ENCODE peak calls at places on chromosomes 1 and 21, in seven cellular contexts. Q is spleen, O is esophagus squamous epithelium, A is BE2C, J is heart right ventricle, S is neuronal stem cell, C is heart left ventricle. T is an unnamed sample. For H3K4me1, the result is how much of the 10 kb centered on the place peaks cover.

GRCh38 chr1:40986929-40987328 is 7.4 kb downstream of the CTPS1 start:
- DNase-seq in J (no peak), Q (no peak), C (no peak), S (no peak), A (no peak), O (no peak), T (no peak)

GRCh38 chr1:202589190-202589680 is 121.0 kb downstream of the SYT2 start:
- DNase-seq in A (peak), C (peak), S (no peak), J (peak), Q (no peak), O (no peak), T (peak)

GRCh38 chr1:61743716-61744620 is 1.7 kb downstream of the PATJ start:
- DNase-seq in S (no peak), O (no peak), C (no peak), A (no peak), J (no peak), Q (no peak), T (no peak)

GRCh38 chr1:161115132-161115711 is 2.6 kb downstream of the PFDN2 start:
- DNase-seq in J (no peak), O (no peak), A (no peak), C (no peak), S (no peak), Q (no peak), T (peak)

GRCh38 chr1:44613932-44614331 is 60.3 kb downstream of the TMEM53 start:
- DNase-seq in O (no peak), S (no peak), Q (no peak), C (no peak), A (no peak), J (no peak), T (no peak)

GRCh38 chr1:151368000-151368744 is 4.3 kb downstream of the SELENBP1 start:
- DNase-seq in A (no peak), O (no peak), Q (peak), C (peak), J (peak), S (no peak), T (no peak)

GRCh38 chr1:184595609-184596008 is 159.0 kb downstream of the EDEM3 start:
- DNase-seq in Q (no peak), O (no peak), J (no peak), A (no peak), S (no peak), C (no peak), T (peak)

GRCh38 chr1:194289569-194290266 is 1103.3 kb upstream of the B3GALT2 start:
- DNase-seq in S (no peak), O (no peak), C (no peak), J (no peak), A (no peak), Q (no peak), T (no peak)

GRCh38 chr1:29343908-29344307 is 107.6 kb downstream of the PTPRU start:
- DNase-seq in S (no peak), A (no peak), J (no peak), O (no peak), Q (peak), C (no peak), T (no peak)

GRCh38 chr1:63073530-63074306 is 248.6 kb upstream of the FOXD3 start:
- DNase-seq in C (no peak), A (no peak), S (peak), J (no peak), Q (no peak), O (no peak), T (peak)

GRCh38 chr1:148263906-148264255 is 111.8 kb upstream of the NBPF11 start:
- DNase-seq in J (no peak), A (no peak), C (no peak), Q (no peak), S (no peak), O (no peak), T (no peak)

GRCh38 chr1:60936052-60936619 is 146.2 kb upstream of the NFIA start:
- DNase-seq in J (no peak), A (no peak), C (no peak), O (no peak), Q (no peak), S (no peak), T (no peak)

GRCh38 chr1:115669002-115669673 is 27.4 kb downstream of the VANGL1 start:
- DNase-seq in Q (no peak), S (no peak), C (no peak), J (no peak), A (no peak), O (no peak), T (peak)

GRCh38 chr1:233105225-233105624 is 154.8 kb downstream of the NTPCR start:
- DNase-seq in A (no peak), C (no peak), J (no peak), Q (no peak), O (no peak), S (no peak), T (peak)

GRCh38 chr1:153775432-153776311 is 465 bp downstream of the SLC27A3 start:
- DNase-seq in S (peak), C (peak), Q (peak), O (no peak), J (peak), A (peak), T (peak)

GRCh38 chr21:42568834-42569731 is 55.4 kb downstream of the SLC37A1 start:
- DNase-seq in C (peak), S (no peak), J (no peak), Q (peak), O (no peak), A (no peak), T (no peak)

GRCh38 chr1:218743861-218744505 is 398.8 kb downstream of the TGFB2 start:
- DNase-seq in O (no peak), A (no peak), S (no peak), C (no peak), Q (no peak), J (no peak), T (no peak)

GRCh38 chr1:221200464-221200863 is 321.2 kb downstream of the HLX start:
- DNase-seq in J (no peak), Q (no peak), A (no peak), O (no peak), S (no peak), C (no peak), T (no peak)

GRCh38 chr1:226890331-226891108 is 20.1 kb downstream of the PSEN2 start:
- DNase-seq in S (no peak), O (no peak), Q (peak), J (no peak), A (no peak), C (no peak), T (no peak)

GRCh38 chr1:228794173-228794572 is 58.9 kb downstream of the RHOU start:
- DNase-seq in Q (no peak), A (no peak), C (no peak), O (no peak), S (no peak), J (no peak), T (peak)

GRCh38 chr1:215717677-215718076 is 150.6 kb downstream of the KCTD3 start:
- DNase-seq in A (no peak), C (no peak), O (no peak), S (no peak), J (no peak), Q (no peak), T (no peak)

GRCh38 chr1:117678246-117678977 is 72.6 kb downstream of the TENT5C start:
- DNase-seq in C (peak), A (peak), S (no peak), O (no peak), J (peak), Q (no peak), T (peak)

GRCh38 chr1:83882906-83883305 is 116.0 kb downstream of the TTLL7 start:
- DNase-seq in O (no peak), A (peak), J (peak), S (no peak), Q (no peak), C (no peak), T (peak)

GRCh38 chr21:35025206-35026152 is 23.6 kb downstream of the RUNX1 start:
- DNase-seq in O (no peak), C (no peak), S (no peak), Q (no peak), A (no peak), J (no peak), T (no peak)

GRCh38 chr1:100445565-100445964 is 92.4 kb upstream of the GPR88 start:
- DNase-seq in A (no peak), C (no peak), J (no peak), Q (no peak), S (no peak), O (no peak), T (no peak)

GRCh38 chr1:28417441-28418277 is 48.1 kb downstream of the PHACTR4 start:
- DNase-seq in Q (no peak), C (no peak), S (no peak), A (no peak), O (no peak), J (no peak), T (peak)

GRCh38 chr1:66944330-66945274 is 19.8 kb downstream of the MIER1 start:
- DNase-seq in J (no peak), O (no peak), C (peak), A (no peak), Q (peak), S (no peak), T (peak)

GRCh38 chr1:163896001-163896400 is 574.2 kb downstream of the NUF2 start:
- DNase-seq in S (no peak), J (no peak), A (no peak), C (no peak), Q (no peak), O (no peak), T (no peak)

GRCh38 chr1:6891781-6892579 is 106.7 kb downstream of the CAMTA1 start:
- DNase-seq in O (no peak), S (no peak), J (no peak), C (no peak), Q (no peak), A (no peak), T (peak)

GRCh38 chr1:16158025-16158424 is 2.2 kb upstream of the EPHA2 start:
- DNase-seq in S (no peak), J (no peak), A (no peak), Q (no peak), C (no peak), O (no peak), T (no peak)

GRCh38 chr21:36125513-36126121 is 9.3 kb upstream of the CBR3 start:
- DNase-seq in Q (no peak), J (peak), A (peak), O (no peak), C (no peak), S (no peak), T (peak)

GRCh38 chr1:156692958-156693857 is 12.2 kb downstream of the CRABP2 start:
- DNase-seq in C (no peak), J (no peak), S (peak), Q (no peak), A (peak), O (no peak), T (no peak)

GRCh38 chr1:156691216-156691615 is 14.0 kb upstream of the NES start:
- DNase-seq in A (no peak), J (no peak), O (no peak), S (no peak), Q (no peak), C (no peak), T (no peak)

GRCh38 chr1:156693858-156694562 is 11.4 kb downstream of the CRABP2 start:
- DNase-seq in Q (no peak), S (no peak), O (no peak), J (no peak), C (no peak), A (no peak), T (peak)

GRCh38 chr1:156691665-156692408 is 13.5 kb downstream of the CRABP2 start:
- DNase-seq in A (peak), Q (no peak), S (no peak), J (no peak), C (no peak), O (no peak), T (peak)

DNA sequence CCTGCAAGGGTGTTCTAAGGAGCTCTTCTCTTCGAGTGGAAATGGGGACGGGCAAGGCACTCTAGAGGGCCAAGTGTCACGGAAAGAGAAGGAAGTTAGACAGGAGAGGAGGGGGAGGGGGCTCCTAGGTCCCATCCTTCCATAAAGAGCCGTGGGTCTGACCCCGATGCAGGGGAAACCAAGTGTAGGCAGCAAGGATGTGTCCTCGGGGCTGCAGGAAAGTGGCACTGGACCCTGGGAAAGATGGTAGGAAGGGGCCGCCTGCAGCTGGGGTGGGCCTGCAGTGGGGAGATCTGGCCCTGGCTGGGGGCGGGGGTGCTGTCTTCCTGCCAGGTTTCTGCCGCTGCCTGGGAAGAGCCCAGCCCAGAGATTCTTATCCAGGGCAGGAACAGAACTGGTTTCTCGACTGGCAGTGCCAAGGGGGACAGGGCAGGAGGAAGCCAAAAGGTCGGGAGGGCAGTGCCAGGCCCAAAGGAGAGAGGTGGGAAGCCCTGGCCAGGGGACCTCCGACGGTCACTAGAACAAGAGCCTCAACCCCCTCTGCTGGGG is 12.9 kb downstream of the CRABP2 start:
- DNase-seq in S (no peak), C (no peak), Q (no peak), A (peak), O (no peak), J (no peak), T (no peak)
- H3K4me3 ChIP-seq in S (no peak), C (no peak), Q (no peak), A (no peak), O (no peak), J (no peak), T (no peak)

GRCh38 chr1:225880636-225881035 is 1.5 kb downstream of the TMEM63A start:
- DNase-seq in J (no peak), S (no peak), Q (peak), A (no peak), C (no peak), O (no peak), T (no peak)
- H3K4me1 ChIP-seq in J (under half), S (under half), Q (under half), A (under half), C (half or more), O (half or more), T (under half)

GRCh38 chr21:14918542-14918941 is 146.3 kb downstream of the NRIP1 start:
- DNase-seq in J (no peak), S (no peak), Q (no peak), A (no peak), C (no peak), O (no peak), T (peak)

GRCh38 chr21:14922980-14923379 is 141.8 kb downstream of the NRIP1 start:
- DNase-seq in S (no peak), J (no peak), A (no peak), C (no peak), Q (no peak), O (no peak), T (no peak)

GRCh38 chr21:14926186-14926585 is 138.6 kb downstream of the NRIP1 start:
- DNase-seq in C (no peak), O (no peak), S (no peak), Q (no peak), J (no peak), A (no peak), T (no peak)

GRCh38 chr21:14917762-14918161 is 147.0 kb downstream of the NRIP1 start:
- DNase-seq in Q (no peak), A (no peak), S (no peak), O (no peak), C (no peak), J (no peak), T (no peak)

DNA sequence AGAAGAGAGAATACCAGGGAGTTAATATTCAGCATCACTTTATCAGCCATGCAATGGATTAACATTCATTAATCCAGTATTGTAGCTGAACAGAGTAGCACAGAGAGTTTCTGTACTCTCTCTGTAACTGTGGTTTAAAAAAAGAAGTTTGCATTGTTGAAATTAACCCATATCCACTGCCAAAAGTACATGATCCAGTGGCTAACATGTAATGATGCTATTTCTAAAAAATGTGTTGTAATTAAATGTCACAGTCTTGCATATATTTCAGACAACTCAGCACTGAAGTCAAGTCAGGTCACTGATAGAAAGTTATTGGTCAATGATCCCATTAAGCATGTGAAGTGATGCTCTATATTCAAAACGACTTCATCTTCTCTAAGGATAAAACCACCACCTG is 141.3 kb downstream of the NRIP1 start:
- DNase-seq in O (no peak), J (no peak), A (no peak), Q (no peak), S (no peak), C (no peak), T (peak)
- H3K4me3 ChIP-seq in O (no peak), J (no peak), A (no peak), Q (no peak), S (no peak), C (no peak), T (no peak)

GRCh38 chr1:102047724-102048123 is 51.0 kb upstream of the OLFM3 start:
- DNase-seq in C (no peak), J (no peak), O (no peak), S (no peak), A (no peak), Q (no peak), T (no peak)
- H3K4me1 ChIP-seq in C (under half), J (under half), O (under half), S (under half), A (under half), Q (under half), T (under half)

GRCh38 chr1:89962024-89962741 is 32.7 kb upstream of the ZNF326 start:
- DNase-seq in C (no peak), S (no peak), A (no peak), O (no peak), Q (no peak), J (peak), T (no peak)
- H3K4me3 ChIP-seq in C (no peak), S (no peak), A (no peak), O (no peak), Q (no peak), J (no peak), T (no peak)

GRCh38 chr1:32318127-32318869 is 17.7 kb downstream of the MARCKSL1 start:
- DNase-seq in J (no peak), S (no peak), O (no peak), C (no peak), A (no peak), Q (no peak), T (no peak)
- H3K4me1 ChIP-seq in J (under half), S (under half), O (under half), C (under half), A (under half), Q (under half), T (under half)

T was measured in GM23248.